ENCODE peak calls at places on chromosomes 4 and X, in six cellular contexts. One of them, this sample, is unnamed. For H3K4me1, the result is how much of the 10 kb centered on the place peaks cover.

GRCh38 chr4:22474636-22475310 is 41.1 kb downstream of the ADGRA3 start:
- DNase-seq in right lobe of liver: no peak
- DNase-seq in mucosa of descending colon: no peak
- DNase-seq in fibroblast of lung: peak
- DNase-seq in upper lobe of right lung: no peak
- DNase-seq in tibial nerve: no peak
- DNase-seq in this sample: no peak

GRCh38 chrX:49039598-49040375 is 3.4 kb downstream of the TFE3 start:
- DNase-seq in tibial nerve: peak
- DNase-seq in right lobe of liver: peak
- DNase-seq in mucosa of descending colon: peak
- DNase-seq in upper lobe of right lung: peak
- DNase-seq in fibroblast of lung: peak
- DNase-seq in this sample: no peak

GRCh38 chr4:184231573-184231972 is 13.9 kb upstream of the ENPP6 start:
- DNase-seq in upper lobe of right lung: no peak
- DNase-seq in mucosa of descending colon: no peak
- DNase-seq in tibial nerve: no peak
- DNase-seq in fibroblast of lung: no peak
- DNase-seq in right lobe of liver: no peak
- DNase-seq in this sample: no peak

GRCh38 chr4:121243476-121243875 is 79.4 kb upstream of the TNIP3 start:
- DNase-seq in mucosa of descending colon: no peak
- DNase-seq in tibial nerve: no peak
- DNase-seq in fibroblast of lung: peak
- DNase-seq in right lobe of liver: no peak
- DNase-seq in upper lobe of right lung: no peak
- DNase-seq in this sample: no peak

GRCh38 chrX:119381349-119381944 is 17.7 kb upstream of the SLC25A43 start:
- DNase-seq in upper lobe of right lung: no peak
- DNase-seq in right lobe of liver: no peak
- DNase-seq in fibroblast of lung: no peak
- DNase-seq in mucosa of descending colon: no peak
- DNase-seq in tibial nerve: no peak
- DNase-seq in this sample: no peak

GRCh38 chr4:128068927-128069326 is 7.8 kb downstream of the LARP1B start:
- DNase-seq in right lobe of liver: no peak
- DNase-seq in tibial nerve: no peak
- DNase-seq in fibroblast of lung: peak
- DNase-seq in mucosa of descending colon: no peak
- DNase-seq in upper lobe of right lung: no peak
- DNase-seq in this sample: no peak

GRCh38 chr4:147944264-147944663 is 212.4 kb downstream of the ARHGAP10 start:
- DNase-seq in fibroblast of lung: no peak
- DNase-seq in tibial nerve: no peak
- DNase-seq in right lobe of liver: no peak
- DNase-seq in mucosa of descending colon: no peak
- DNase-seq in upper lobe of right lung: no peak
- DNase-seq in this sample: no peak

GRCh38 chr4:168451744-168452394 is 28.4 kb downstream of the DDX60L start:
- DNase-seq in tibial nerve: no peak
- DNase-seq in upper lobe of right lung: no peak
- DNase-seq in mucosa of descending colon: no peak
- DNase-seq in right lobe of liver: no peak
- DNase-seq in fibroblast of lung: peak
- DNase-seq in this sample: no peak

GRCh38 chr4:101102114-101102752 is 245.1 kb downstream of the PPP3CA start:
- DNase-seq in upper lobe of right lung: no peak
- DNase-seq in right lobe of liver: no peak
- DNase-seq in fibroblast of lung: peak
- DNase-seq in tibial nerve: peak
- DNase-seq in mucosa of descending colon: peak
- DNase-seq in this sample: peak

GRCh38 chrX:103442536-103442901 is 66.2 kb downstream of the BEX3 start:
- DNase-seq in mucosa of descending colon: no peak
- DNase-seq in tibial nerve: no peak
- DNase-seq in upper lobe of right lung: no peak
- DNase-seq in right lobe of liver: no peak
- DNase-seq in fibroblast of lung: peak
- DNase-seq in this sample: no peak

GRCh38 chr4:70183168-70183939 is 12.2 kb upstream of the ODAM start:
- DNase-seq in tibial nerve: no peak
- DNase-seq in upper lobe of right lung: no peak
- DNase-seq in fibroblast of lung: peak
- DNase-seq in mucosa of descending colon: no peak
- DNase-seq in right lobe of liver: peak
- DNase-seq in this sample: peak

GRCh38 chrX:8364369-8365141 is 100.1 kb upstream of the VCX3B start:
- DNase-seq in right lobe of liver: no peak
- DNase-seq in fibroblast of lung: no peak
- DNase-seq in mucosa of descending colon: no peak
- DNase-seq in tibial nerve: no peak
- DNase-seq in upper lobe of right lung: no peak
- DNase-seq in this sample: no peak

GRCh38 chr4:78185117-78185516 is 128.0 kb downstream of the FRAS1 start:
- DNase-seq in fibroblast of lung: no peak
- DNase-seq in upper lobe of right lung: no peak
- DNase-seq in mucosa of descending colon: no peak
- DNase-seq in right lobe of liver: no peak
- DNase-seq in tibial nerve: no peak
- DNase-seq in this sample: no peak

GRCh38 chrX:76148753-76149152 is 24.1 kb upstream of the PBDC1 start:
- DNase-seq in tibial nerve: peak
- DNase-seq in right lobe of liver: no peak
- DNase-seq in mucosa of descending colon: peak
- DNase-seq in fibroblast of lung: peak
- DNase-seq in upper lobe of right lung: no peak
- DNase-seq in this sample: peak

GRCh38 chrX:1464282-1465131 is 11.8 kb upstream of the ASMTL start:
- DNase-seq in mucosa of descending colon: no peak
- DNase-seq in right lobe of liver: peak
- DNase-seq in fibroblast of lung: no peak
- DNase-seq in tibial nerve: no peak
- DNase-seq in upper lobe of right lung: peak
- DNase-seq in this sample: no peak

GRCh38 chr4:148443550-148444295 is 1.5 kb upstream of the NR3C2 start:
- DNase-seq in tibial nerve: peak
- DNase-seq in mucosa of descending colon: peak
- DNase-seq in right lobe of liver: peak
- DNase-seq in fibroblast of lung: no peak
- DNase-seq in upper lobe of right lung: peak
- DNase-seq in this sample: peak

GRCh38 chr4:8765631-8766590 is 105.7 kb downstream of the HMX1 start:
- DNase-seq in mucosa of descending colon: peak
- DNase-seq in right lobe of liver: no peak
- DNase-seq in tibial nerve: no peak
- DNase-seq in fibroblast of lung: no peak
- DNase-seq in upper lobe of right lung: peak
- DNase-seq in this sample: no peak

GRCh38 chr4:74206088-74206826 is 48.3 kb downstream of the MTHFD2L start:
- DNase-seq in tibial nerve: no peak
- DNase-seq in right lobe of liver: no peak
- DNase-seq in fibroblast of lung: peak
- DNase-seq in mucosa of descending colon: no peak
- DNase-seq in upper lobe of right lung: no peak
- DNase-seq in this sample: no peak

GRCh38 chr4:156792462-156793085 is 179.0 kb downstream of the PDGFC start:
- DNase-seq in tibial nerve: no peak
- DNase-seq in fibroblast of lung: no peak
- DNase-seq in right lobe of liver: no peak
- DNase-seq in upper lobe of right lung: no peak
- DNase-seq in mucosa of descending colon: no peak
- DNase-seq in this sample: no peak

GRCh38 chrX:57528670-57529255 is 63.0 kb upstream of the ZXDB start:
- DNase-seq in mucosa of descending colon: no peak
- DNase-seq in right lobe of liver: no peak
- DNase-seq in fibroblast of lung: no peak
- DNase-seq in upper lobe of right lung: no peak
- DNase-seq in tibial nerve: no peak
- DNase-seq in this sample: peak

GRCh38 chr4:15325987-15326386 is 101.8 kb upstream of the C1QTNF7 start:
- DNase-seq in fibroblast of lung: no peak
- DNase-seq in tibial nerve: no peak
- DNase-seq in right lobe of liver: no peak
- DNase-seq in upper lobe of right lung: no peak
- DNase-seq in mucosa of descending colon: no peak
- DNase-seq in this sample: no peak

GRCh38 chr4:147370473-147370872 is 110.4 kb upstream of the EDNRA start:
- DNase-seq in tibial nerve: no peak
- DNase-seq in mucosa of descending colon: no peak
- DNase-seq in upper lobe of right lung: no peak
- DNase-seq in right lobe of liver: no peak
- DNase-seq in fibroblast of lung: no peak
- DNase-seq in this sample: no peak

GRCh38 chr4:56626963-56627362 is 54.1 kb downstream of the HOPX start:
- DNase-seq in tibial nerve: no peak
- DNase-seq in right lobe of liver: no peak
- DNase-seq in mucosa of descending colon: no peak
- DNase-seq in upper lobe of right lung: no peak
- DNase-seq in fibroblast of lung: no peak
- DNase-seq in this sample: no peak

GRCh38 chr4:116531870-116532269 is 553.5 kb downstream of the TRAM1L1 start:
- DNase-seq in upper lobe of right lung: no peak
- DNase-seq in mucosa of descending colon: no peak
- DNase-seq in fibroblast of lung: no peak
- DNase-seq in tibial nerve: no peak
- DNase-seq in right lobe of liver: no peak
- DNase-seq in this sample: no peak

GRCh38 chr4:102438873-102439614 is 62.1 kb upstream of the NFKB1 start:
- DNase-seq in fibroblast of lung: peak
- DNase-seq in tibial nerve: peak
- DNase-seq in upper lobe of right lung: no peak
- DNase-seq in right lobe of liver: no peak
- DNase-seq in mucosa of descending colon: no peak
- DNase-seq in this sample: no peak

DNA sequence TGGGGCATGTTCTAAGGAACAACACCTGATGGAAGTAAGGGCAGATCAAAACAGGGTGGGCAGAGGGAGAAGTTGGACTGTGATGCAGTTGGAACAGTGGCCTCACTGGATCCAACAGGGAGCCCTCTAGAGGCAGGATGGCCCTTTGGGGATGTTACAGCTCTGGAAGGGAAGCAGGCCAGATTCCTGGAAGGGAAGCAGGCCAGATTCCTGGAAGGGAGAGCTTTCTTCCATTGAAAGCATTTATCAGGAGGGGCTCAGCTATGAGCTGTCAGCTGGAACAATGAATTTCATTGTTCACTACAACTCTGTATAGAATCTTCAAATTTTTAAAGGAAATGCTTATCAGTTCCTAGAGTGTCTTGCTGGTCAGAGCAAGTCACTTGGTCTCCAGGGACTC is 17.7 kb downstream of the IL15 start:
- DNase-seq in upper lobe of right lung: no peak
- DNase-seq in right lobe of liver: peak
- DNase-seq in tibial nerve: no peak
- DNase-seq in mucosa of descending colon: peak
- DNase-seq in fibroblast of lung: peak
- DNase-seq in this sample: no peak
- TF ChIP-seq CTCF in upper lobe of right lung: peak
- TF ChIP-seq CTCF in right lobe of liver: peak
- TF ChIP-seq CTCF in tibial nerve: peak
- TF ChIP-seq CTCF in mucosa of descending colon: peak
- TF ChIP-seq CTCF in fibroblast of lung: peak
- TF ChIP-seq CTCF in this sample: no peak

GRCh38 chrX:15496809-15497208 is 3.7 kb upstream of the PIR start:
- DNase-seq in fibroblast of lung: no peak
- DNase-seq in right lobe of liver: no peak
- DNase-seq in mucosa of descending colon: no peak
- DNase-seq in upper lobe of right lung: no peak
- DNase-seq in tibial nerve: no peak
- DNase-seq in this sample: no peak

GRCh38 chrX:15498741-15499140 is 1.9 kb upstream of the BMX start:
- DNase-seq in tibial nerve: no peak
- DNase-seq in upper lobe of right lung: no peak
- DNase-seq in mucosa of descending colon: no peak
- DNase-seq in fibroblast of lung: no peak
- DNase-seq in right lobe of liver: no peak
- DNase-seq in this sample: no peak

GRCh38 chrX:15495801-15496200 is 2.7 kb upstream of the PIR start:
- DNase-seq in fibroblast of lung: no peak
- DNase-seq in upper lobe of right lung: no peak
- DNase-seq in mucosa of descending colon: no peak
- DNase-seq in tibial nerve: no peak
- DNase-seq in right lobe of liver: no peak
- DNase-seq in this sample: no peak

GRCh38 chrX:15500497-15500966 is at the start of gene BMX:
- DNase-seq in fibroblast of lung: no peak
- DNase-seq in mucosa of descending colon: no peak
- DNase-seq in tibial nerve: no peak
- DNase-seq in upper lobe of right lung: no peak
- DNase-seq in right lobe of liver: no peak
- DNase-seq in this sample: no peak

GRCh38 chrX:15497865-15498264 is 2.7 kb upstream of the BMX start:
- DNase-seq in fibroblast of lung: peak
- DNase-seq in right lobe of liver: peak
- DNase-seq in mucosa of descending colon: peak
- DNase-seq in tibial nerve: peak
- DNase-seq in upper lobe of right lung: no peak
- DNase-seq in this sample: peak
- H3K4me1 ChIP-seq in fibroblast of lung: under half
- H3K4me1 ChIP-seq in right lobe of liver: under half
- H3K4me1 ChIP-seq in mucosa of descending colon: under half
- H3K4me1 ChIP-seq in tibial nerve: under half
- H3K4me1 ChIP-seq in upper lobe of right lung: under half
- H3K4me1 ChIP-seq in this sample: under half

GRCh38 chr4:6672131-6672530 is 21.5 kb upstream of the S100P start:
- DNase-seq in tibial nerve: no peak
- DNase-seq in mucosa of descending colon: no peak
- DNase-seq in right lobe of liver: no peak
- DNase-seq in fibroblast of lung: no peak
- DNase-seq in upper lobe of right lung: peak
- DNase-seq in this sample: no peak

GRCh38 chr4:6673660-6674499 is 19.8 kb upstream of the S100P start:
- DNase-seq in fibroblast of lung: peak
- DNase-seq in mucosa of descending colon: peak
- DNase-seq in right lobe of liver: peak
- DNase-seq in tibial nerve: peak
- DNase-seq in upper lobe of right lung: peak
- DNase-seq in this sample: peak

GRCh38 chr4:6671648-6672047 is 22.0 kb upstream of the S100P start:
- DNase-seq in tibial nerve: no peak
- DNase-seq in fibroblast of lung: no peak
- DNase-seq in right lobe of liver: no peak
- DNase-seq in upper lobe of right lung: no peak
- DNase-seq in mucosa of descending colon: no peak
- DNase-seq in this sample: no peak

GRCh38 chr4:6676722-6677558 is 16.7 kb upstream of the S100P start:
- DNase-seq in tibial nerve: no peak
- DNase-seq in upper lobe of right lung: no peak
- DNase-seq in fibroblast of lung: no peak
- DNase-seq in mucosa of descending colon: no peak
- DNase-seq in right lobe of liver: no peak
- DNase-seq in this sample: peak

GRCh38 chr4:6674500-6675149 is 19.1 kb upstream of the S100P start:
- DNase-seq in tibial nerve: no peak
- DNase-seq in fibroblast of lung: peak
- DNase-seq in upper lobe of right lung: no peak
- DNase-seq in right lobe of liver: no peak
- DNase-seq in mucosa of descending colon: peak
- DNase-seq in this sample: no peak
- TF ChIP-seq CTCF in tibial nerve: no peak
- TF ChIP-seq CTCF in fibroblast of lung: peak
- TF ChIP-seq CTCF in upper lobe of right lung: peak
- TF ChIP-seq CTCF in right lobe of liver: peak
- TF ChIP-seq CTCF in mucosa of descending colon: peak
- TF ChIP-seq CTCF in this sample: no peak

GRCh38 chr4:185783574-185783973 is 28.4 kb downstream of the SORBS2 start:
- DNase-seq in upper lobe of right lung: no peak
- DNase-seq in mucosa of descending colon: no peak
- DNase-seq in right lobe of liver: no peak
- DNase-seq in tibial nerve: no peak
- DNase-seq in fibroblast of lung: no peak
- DNase-seq in this sample: no peak
- H3K4me1 ChIP-seq in upper lobe of right lung: under half
- H3K4me1 ChIP-seq in mucosa of descending colon: under half
- H3K4me1 ChIP-seq in right lobe of liver: under half
- H3K4me1 ChIP-seq in tibial nerve: under half
- H3K4me1 ChIP-seq in fibroblast of lung: under half
- H3K4me1 ChIP-seq in this sample: under half